ENCODE peak calls at places on chromosomes 4 and X, in nine cellular contexts. One of them, this sample, is unnamed.

GRCh38 chr4:108596389-108596788 is 24.0 kb upstream of the RPL34 start:
- DNase-seq in hypothalamus: no peak
- DNase-seq in stimulated activated CD4-positive, alpha-beta T cell treated with anti-CD3 and anti-CD28 coated beads, Interleukin-12 subunit alpha, Interleukin-12 subunit beta, amount 100 ng/mL, for 24 hours: no peak
- DNase-seq in AG09319: no peak
- DNase-seq in CD4-positive, CD25-positive, alpha-beta regulatory T cell: no peak
- DNase-seq in AG04450: no peak
- DNase-seq in stimulated activated CD8-positive, alpha-beta memory T cell treated with anti-CD3 and anti-CD28 coated beads, Interleukin-12 subunit alpha, Interleukin-12 subunit beta, amount 100 ng/mL, for 4 hours: no peak
- DNase-seq in NCI-H460: no peak
- DNase-seq in activated CD4-positive, alpha-beta T cell treated with anti-CD3 and anti-CD28 coated beads, Interleukin-2, amount 50 U/mL, for 1 hour: no peak
- DNase-seq in this sample: no peak

GRCh38 chr4:151324449-151325319 is 721 bp downstream of the SH3D19 start:
- DNase-seq in hypothalamus: no peak
- DNase-seq in stimulated activated CD4-positive, alpha-beta T cell treated with anti-CD3 and anti-CD28 coated beads, Interleukin-12 subunit alpha, Interleukin-12 subunit beta, amount 100 ng/mL, for 24 hours: peak
- DNase-seq in AG09319: no peak
- DNase-seq in CD4-positive, CD25-positive, alpha-beta regulatory T cell: no peak
- DNase-seq in AG04450: no peak
- DNase-seq in stimulated activated CD8-positive, alpha-beta memory T cell treated with anti-CD3 and anti-CD28 coated beads, Interleukin-12 subunit alpha, Interleukin-12 subunit beta, amount 100 ng/mL, for 4 hours: no peak
- DNase-seq in NCI-H460: peak
- DNase-seq in activated CD4-positive, alpha-beta T cell treated with anti-CD3 and anti-CD28 coated beads, Interleukin-2, amount 50 U/mL, for 1 hour: no peak
- DNase-seq in this sample: no peak

GRCh38 chr4:94285666-94286065 is 57.0 kb downstream of the HPGDS start:
- DNase-seq in hypothalamus: no peak
- DNase-seq in stimulated activated CD4-positive, alpha-beta T cell treated with anti-CD3 and anti-CD28 coated beads, Interleukin-12 subunit alpha, Interleukin-12 subunit beta, amount 100 ng/mL, for 24 hours: no peak
- DNase-seq in AG09319: no peak
- DNase-seq in CD4-positive, CD25-positive, alpha-beta regulatory T cell: no peak
- DNase-seq in AG04450: no peak
- DNase-seq in stimulated activated CD8-positive, alpha-beta memory T cell treated with anti-CD3 and anti-CD28 coated beads, Interleukin-12 subunit alpha, Interleukin-12 subunit beta, amount 100 ng/mL, for 4 hours: no peak
- DNase-seq in NCI-H460: no peak
- DNase-seq in activated CD4-positive, alpha-beta T cell treated with anti-CD3 and anti-CD28 coated beads, Interleukin-2, amount 50 U/mL, for 1 hour: no peak
- DNase-seq in this sample: no peak

GRCh38 chr4:111263836-111264235 is 641.0 kb upstream of the PITX2 start:
- DNase-seq in hypothalamus: no peak
- DNase-seq in stimulated activated CD4-positive, alpha-beta T cell treated with anti-CD3 and anti-CD28 coated beads, Interleukin-12 subunit alpha, Interleukin-12 subunit beta, amount 100 ng/mL, for 24 hours: no peak
- DNase-seq in AG09319: no peak
- DNase-seq in CD4-positive, CD25-positive, alpha-beta regulatory T cell: no peak
- DNase-seq in AG04450: no peak
- DNase-seq in stimulated activated CD8-positive, alpha-beta memory T cell treated with anti-CD3 and anti-CD28 coated beads, Interleukin-12 subunit alpha, Interleukin-12 subunit beta, amount 100 ng/mL, for 4 hours: no peak
- DNase-seq in NCI-H460: no peak
- DNase-seq in activated CD4-positive, alpha-beta T cell treated with anti-CD3 and anti-CD28 coated beads, Interleukin-2, amount 50 U/mL, for 1 hour: no peak
- DNase-seq in this sample: no peak

GRCh38 chr4:19304028-19304427 is 947.7 kb upstream of the SLIT2 start:
- DNase-seq in hypothalamus: no peak
- DNase-seq in stimulated activated CD4-positive, alpha-beta T cell treated with anti-CD3 and anti-CD28 coated beads, Interleukin-12 subunit alpha, Interleukin-12 subunit beta, amount 100 ng/mL, for 24 hours: no peak
- DNase-seq in AG09319: no peak
- DNase-seq in CD4-positive, CD25-positive, alpha-beta regulatory T cell: no peak
- DNase-seq in AG04450: no peak
- DNase-seq in stimulated activated CD8-positive, alpha-beta memory T cell treated with anti-CD3 and anti-CD28 coated beads, Interleukin-12 subunit alpha, Interleukin-12 subunit beta, amount 100 ng/mL, for 4 hours: no peak
- DNase-seq in NCI-H460: no peak
- DNase-seq in activated CD4-positive, alpha-beta T cell treated with anti-CD3 and anti-CD28 coated beads, Interleukin-2, amount 50 U/mL, for 1 hour: no peak
- DNase-seq in this sample: no peak

GRCh38 chr4:143381171-143382118 is 44.8 kb downstream of the GAB1 start:
- DNase-seq in hypothalamus: no peak
- DNase-seq in stimulated activated CD4-positive, alpha-beta T cell treated with anti-CD3 and anti-CD28 coated beads, Interleukin-12 subunit alpha, Interleukin-12 subunit beta, amount 100 ng/mL, for 24 hours: no peak
- DNase-seq in AG09319: no peak
- DNase-seq in CD4-positive, CD25-positive, alpha-beta regulatory T cell: no peak
- DNase-seq in AG04450: peak
- DNase-seq in stimulated activated CD8-positive, alpha-beta memory T cell treated with anti-CD3 and anti-CD28 coated beads, Interleukin-12 subunit alpha, Interleukin-12 subunit beta, amount 100 ng/mL, for 4 hours: no peak
- DNase-seq in NCI-H460: no peak
- DNase-seq in activated CD4-positive, alpha-beta T cell treated with anti-CD3 and anti-CD28 coated beads, Interleukin-2, amount 50 U/mL, for 1 hour: no peak
- DNase-seq in this sample: no peak

GRCh38 chr4:93183589-93183988 is 645.0 kb upstream of the ATOH1 start:
- DNase-seq in hypothalamus: no peak
- DNase-seq in stimulated activated CD4-positive, alpha-beta T cell treated with anti-CD3 and anti-CD28 coated beads, Interleukin-12 subunit alpha, Interleukin-12 subunit beta, amount 100 ng/mL, for 24 hours: no peak
- DNase-seq in AG09319: no peak
- DNase-seq in CD4-positive, CD25-positive, alpha-beta regulatory T cell: no peak
- DNase-seq in AG04450: no peak
- DNase-seq in stimulated activated CD8-positive, alpha-beta memory T cell treated with anti-CD3 and anti-CD28 coated beads, Interleukin-12 subunit alpha, Interleukin-12 subunit beta, amount 100 ng/mL, for 4 hours: no peak
- DNase-seq in NCI-H460: no peak
- DNase-seq in activated CD4-positive, alpha-beta T cell treated with anti-CD3 and anti-CD28 coated beads, Interleukin-2, amount 50 U/mL, for 1 hour: no peak
- DNase-seq in this sample: no peak

GRCh38 chr4:22474636-22475310 is 41.1 kb downstream of the ADGRA3 start:
- DNase-seq in hypothalamus: no peak
- DNase-seq in stimulated activated CD4-positive, alpha-beta T cell treated with anti-CD3 and anti-CD28 coated beads, Interleukin-12 subunit alpha, Interleukin-12 subunit beta, amount 100 ng/mL, for 24 hours: no peak
- DNase-seq in AG09319: no peak
- DNase-seq in CD4-positive, CD25-positive, alpha-beta regulatory T cell: no peak
- DNase-seq in AG04450: no peak
- DNase-seq in stimulated activated CD8-positive, alpha-beta memory T cell treated with anti-CD3 and anti-CD28 coated beads, Interleukin-12 subunit alpha, Interleukin-12 subunit beta, amount 100 ng/mL, for 4 hours: no peak
- DNase-seq in NCI-H460: no peak
- DNase-seq in activated CD4-positive, alpha-beta T cell treated with anti-CD3 and anti-CD28 coated beads, Interleukin-2, amount 50 U/mL, for 1 hour: no peak
- DNase-seq in this sample: no peak

GRCh38 chrX:40065291-40066046 is 32.3 kb downstream of the BCOR start:
- DNase-seq in hypothalamus: no peak
- DNase-seq in stimulated activated CD4-positive, alpha-beta T cell treated with anti-CD3 and anti-CD28 coated beads, Interleukin-12 subunit alpha, Interleukin-12 subunit beta, amount 100 ng/mL, for 24 hours: no peak
- DNase-seq in AG09319: no peak
- DNase-seq in CD4-positive, CD25-positive, alpha-beta regulatory T cell: peak
- DNase-seq in AG04450: no peak
- DNase-seq in stimulated activated CD8-positive, alpha-beta memory T cell treated with anti-CD3 and anti-CD28 coated beads, Interleukin-12 subunit alpha, Interleukin-12 subunit beta, amount 100 ng/mL, for 4 hours: no peak
- DNase-seq in NCI-H460: no peak
- DNase-seq in activated CD4-positive, alpha-beta T cell treated with anti-CD3 and anti-CD28 coated beads, Interleukin-2, amount 50 U/mL, for 1 hour: no peak
- DNase-seq in this sample: no peak

GRCh38 chrX:11537141-11537540 is 128.6 kb downstream of the ARHGAP6 start:
- DNase-seq in hypothalamus: no peak
- DNase-seq in stimulated activated CD4-positive, alpha-beta T cell treated with anti-CD3 and anti-CD28 coated beads, Interleukin-12 subunit alpha, Interleukin-12 subunit beta, amount 100 ng/mL, for 24 hours: no peak
- DNase-seq in AG09319: no peak
- DNase-seq in CD4-positive, CD25-positive, alpha-beta regulatory T cell: no peak
- DNase-seq in AG04450: no peak
- DNase-seq in stimulated activated CD8-positive, alpha-beta memory T cell treated with anti-CD3 and anti-CD28 coated beads, Interleukin-12 subunit alpha, Interleukin-12 subunit beta, amount 100 ng/mL, for 4 hours: no peak
- DNase-seq in NCI-H460: no peak
- DNase-seq in activated CD4-positive, alpha-beta T cell treated with anti-CD3 and anti-CD28 coated beads, Interleukin-2, amount 50 U/mL, for 1 hour: no peak
- DNase-seq in this sample: no peak

GRCh38 chr4:166174717-166175510 is 301.9 kb downstream of the TLL1 start:
- DNase-seq in hypothalamus: no peak
- DNase-seq in stimulated activated CD4-positive, alpha-beta T cell treated with anti-CD3 and anti-CD28 coated beads, Interleukin-12 subunit alpha, Interleukin-12 subunit beta, amount 100 ng/mL, for 24 hours: no peak
- DNase-seq in AG09319: no peak
- DNase-seq in CD4-positive, CD25-positive, alpha-beta regulatory T cell: no peak
- DNase-seq in AG04450: no peak
- DNase-seq in stimulated activated CD8-positive, alpha-beta memory T cell treated with anti-CD3 and anti-CD28 coated beads, Interleukin-12 subunit alpha, Interleukin-12 subunit beta, amount 100 ng/mL, for 4 hours: no peak
- DNase-seq in NCI-H460: no peak
- DNase-seq in activated CD4-positive, alpha-beta T cell treated with anti-CD3 and anti-CD28 coated beads, Interleukin-2, amount 50 U/mL, for 1 hour: no peak
- DNase-seq in this sample: no peak

GRCh38 chr4:176794151-176794550 is 1.4 kb upstream of the VEGFC start:
- DNase-seq in hypothalamus: no peak
- DNase-seq in stimulated activated CD4-positive, alpha-beta T cell treated with anti-CD3 and anti-CD28 coated beads, Interleukin-12 subunit alpha, Interleukin-12 subunit beta, amount 100 ng/mL, for 24 hours: no peak
- DNase-seq in AG09319: peak
- DNase-seq in CD4-positive, CD25-positive, alpha-beta regulatory T cell: no peak
- DNase-seq in AG04450: peak
- DNase-seq in stimulated activated CD8-positive, alpha-beta memory T cell treated with anti-CD3 and anti-CD28 coated beads, Interleukin-12 subunit alpha, Interleukin-12 subunit beta, amount 100 ng/mL, for 4 hours: no peak
- DNase-seq in NCI-H460: peak
- DNase-seq in activated CD4-positive, alpha-beta T cell treated with anti-CD3 and anti-CD28 coated beads, Interleukin-2, amount 50 U/mL, for 1 hour: no peak
- DNase-seq in this sample: no peak